ENCODE peak calls at places on chromosome 3, in eight cellular contexts. D is heart right ventricle, I is A673, Q is tibial nerve, W is fibroblast of mammary gland, X is glutamatergic neuron, T is omental fat pad, A is fibroblast of villous mesenchyme. F is an unnamed sample.

GRCh38 chr3:155444771-155445170 is 151.3 kb upstream of the STRIT1 start:
- DNase-seq in A (no peak), T (no peak), W (no peak), D (no peak), X (no peak), Q (no peak), I (no peak), F (no peak)

GRCh38 chr3:179265875-179266274 is 15.0 kb upstream of the KCNMB3 start:
- DNase-seq in X (no peak), D (no peak), Q (no peak), I (no peak), T (no peak), W (no peak), A (no peak), F (no peak)

GRCh38 chr3:182309120-182309519 is 484.2 kb upstream of the ATP11B start:
- DNase-seq in T (no peak), X (no peak), D (no peak), I (no peak), A (no peak), W (no peak), Q (no peak), F (no peak)

GRCh38 chr3:140505256-140505655 is 172.6 kb upstream of the TRIM42 start:
- DNase-seq in T (no peak), D (peak), W (peak), Q (peak), I (no peak), X (no peak), A (peak), F (no peak)

GRCh38 chr3:141280086-141280485 is 48.5 kb downstream of the PXYLP1 start:
- DNase-seq in D (no peak), W (peak), A (peak), X (no peak), T (no peak), I (no peak), Q (no peak), F (no peak)

GRCh38 chr3:172847292-172847691 is 96.8 kb downstream of the ECT2 start:
- DNase-seq in X (no peak), I (no peak), Q (no peak), T (no peak), D (no peak), A (no peak), W (no peak), F (no peak)

GRCh38 chr3:45647148-45647619 is 42.0 kb upstream of the SACM1L start:
- DNase-seq in I (no peak), W (peak), Q (peak), T (no peak), D (no peak), A (peak), X (no peak), F (no peak)

GRCh38 chr3:159766563-159767185 is 222.0 kb upstream of the IL12A start:
- DNase-seq in X (no peak), D (peak), Q (no peak), I (peak), W (peak), T (no peak), A (no peak), F (no peak)

DNA sequence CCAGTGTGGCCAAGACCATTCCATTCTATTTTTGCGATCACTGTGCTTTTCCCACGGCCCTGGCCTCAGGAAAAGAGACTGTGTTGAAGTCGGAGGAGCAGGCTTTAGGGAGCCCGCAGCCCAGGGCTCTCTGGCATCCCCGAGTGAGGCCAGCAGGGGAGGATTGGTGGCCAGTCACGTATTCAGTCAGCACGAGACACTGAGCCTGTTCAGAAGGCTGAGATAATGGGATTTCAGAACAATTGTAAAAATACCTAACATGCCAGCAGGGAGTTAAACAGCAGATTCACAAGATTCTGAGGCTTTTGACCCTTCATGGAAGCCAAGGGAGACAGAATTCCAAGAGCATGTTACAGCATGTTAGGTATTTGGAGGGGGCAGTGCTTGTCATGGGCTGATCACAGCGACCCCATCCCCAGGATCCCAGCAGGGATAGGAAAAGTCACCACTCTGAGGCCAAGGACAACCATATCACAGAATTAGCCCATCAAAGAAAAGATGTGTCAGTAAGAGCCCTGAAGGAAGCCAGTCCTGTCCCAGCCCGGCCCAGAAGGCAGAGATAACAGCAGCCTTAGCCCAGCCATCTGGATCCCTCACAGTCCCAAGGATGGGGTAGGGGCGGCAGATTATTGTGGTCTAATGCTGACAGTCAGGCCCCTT is 40.6 kb downstream of the AMOTL2 start:
- DNase-seq in T (peak), W (no peak), I (peak), X (no peak), D (no peak), A (peak), Q (no peak), F (no peak)
- TF ChIP-seq CTCF in T (no peak), W (no peak), I (no peak), X (no peak), D (no peak), A (peak), Q (no peak), F (no peak)

GRCh38 chr3:33146791-33147445 is 33.1 kb downstream of the CRTAP start:
- DNase-seq in X (no peak), T (no peak), D (no peak), A (peak), W (peak), I (peak), Q (no peak), F (no peak)

GRCh38 chr3:33145901-33146580 is 32.2 kb downstream of the CRTAP start:
- DNase-seq in I (no peak), D (no peak), A (no peak), X (no peak), W (no peak), Q (no peak), T (no peak), F (no peak)

GRCh38 chr3:33145221-33145900 is 31.5 kb downstream of the CRTAP start:
- DNase-seq in T (no peak), A (no peak), W (no peak), Q (no peak), I (no peak), D (no peak), X (no peak), F (no peak)

GRCh38 chr3:33141006-33141405 is 27.2 kb downstream of the CRTAP start:
- DNase-seq in Q (no peak), I (no peak), W (no peak), A (no peak), T (no peak), X (no peak), D (no peak), F (no peak)

GRCh38 chr3:33144433-33144832 is 30.6 kb downstream of the CRTAP start:
- DNase-seq in W (no peak), X (no peak), D (no peak), I (peak), Q (no peak), A (no peak), T (no peak), F (peak)
- TF ChIP-seq CTCF in W (peak), X (peak), D (peak), I (peak), Q (no peak), A (peak), T (no peak), F (peak)

DNA sequence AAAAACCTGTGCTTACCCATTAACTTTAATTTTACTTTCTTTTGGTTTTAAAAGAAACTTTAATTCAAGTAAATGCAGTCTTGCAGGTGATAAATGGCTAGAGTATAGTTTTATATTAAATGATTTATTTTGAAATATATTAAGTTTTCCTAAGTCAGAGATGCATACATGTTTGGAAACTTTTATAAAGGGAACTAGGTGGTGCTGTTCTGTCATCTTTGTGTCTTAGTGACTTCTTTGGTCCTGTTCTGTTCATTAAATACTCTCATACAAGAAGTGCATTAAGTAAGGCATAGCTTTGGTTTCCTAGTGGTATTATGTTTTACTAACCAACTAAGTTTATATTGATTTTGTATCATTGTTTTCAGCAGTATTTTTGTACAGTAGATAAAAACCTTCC is 15.6 kb downstream of the CADM2 start:
- DNase-seq in Q (no peak), X (no peak), W (no peak), A (no peak), T (no peak), D (no peak), I (no peak), F (no peak)
- TF ChIP-seq CTCF in Q (no peak), X (no peak), W (no peak), A (no peak), T (no peak), D (no peak), I (peak), F (no peak)

DNA sequence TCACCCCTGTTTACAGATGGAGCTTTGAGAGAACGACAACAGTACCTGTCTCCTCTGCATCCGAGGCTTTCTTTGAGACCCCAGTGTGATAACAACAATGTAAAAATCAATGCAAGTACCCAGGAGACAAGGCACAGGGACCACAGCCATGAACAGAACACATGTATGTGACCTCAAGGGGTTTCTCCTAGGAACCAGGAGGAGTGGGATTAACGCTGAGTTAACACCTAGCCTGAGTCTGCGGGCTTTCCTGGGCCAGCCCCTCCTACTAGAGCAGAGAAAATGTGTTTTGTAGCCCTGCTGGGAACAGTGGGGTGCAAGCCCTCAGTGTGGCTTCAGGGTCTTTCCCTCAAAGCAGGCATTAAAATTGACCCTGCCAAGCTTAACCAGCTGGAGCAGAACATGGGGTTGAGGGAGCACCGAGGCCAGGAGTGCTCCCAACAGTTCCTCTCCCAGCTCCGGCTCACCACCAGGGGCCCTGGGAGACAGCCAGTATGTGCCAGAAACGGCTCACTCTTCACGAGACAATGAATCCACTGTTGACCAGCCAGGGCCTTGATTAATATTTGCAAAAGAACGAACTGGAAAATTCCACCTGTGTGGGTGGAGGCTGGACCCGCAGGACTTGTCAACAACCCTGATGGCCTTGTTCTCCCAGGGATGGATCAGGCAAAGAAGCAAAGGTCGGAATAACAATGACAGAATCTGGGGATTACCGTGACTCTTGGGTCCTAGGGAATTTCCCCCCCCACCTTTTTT is 3.6 kb downstream of the CHDH start:
- DNase-seq in D (peak), X (no peak), A (peak), Q (peak), I (no peak), T (no peak), W (peak), F (no peak)
- TF ChIP-seq CTCF in D (no peak), X (no peak), A (peak), Q (peak), I (no peak), T (no peak), W (peak), F (no peak)

DNA sequence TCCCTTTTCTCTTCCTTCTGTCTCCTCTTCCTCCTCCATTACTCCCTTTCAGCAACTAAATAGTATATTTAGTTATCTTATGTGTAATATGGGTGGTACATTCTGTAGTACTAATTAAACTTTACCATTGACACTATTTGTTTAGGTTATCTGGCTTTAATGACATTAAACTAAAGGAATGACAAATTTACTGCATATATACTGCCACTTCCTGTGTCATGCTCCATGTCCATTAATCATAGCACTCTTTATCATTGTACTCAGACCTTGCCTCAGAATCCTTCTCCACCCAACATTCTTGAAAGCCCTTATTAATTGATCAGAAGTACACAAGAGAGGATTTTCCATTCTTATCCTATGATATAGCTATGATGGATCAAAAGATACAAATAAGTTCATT is 244.2 kb downstream of the NAALADL2 start:
- DNase-seq in Q (no peak), W (no peak), A (no peak), I (no peak), X (no peak), T (no peak), D (no peak), F (no peak)
- TF ChIP-seq CTCF in Q (no peak), W (no peak), A (no peak), I (no peak), X (no peak), T (no peak), D (no peak), F (no peak)

DNA sequence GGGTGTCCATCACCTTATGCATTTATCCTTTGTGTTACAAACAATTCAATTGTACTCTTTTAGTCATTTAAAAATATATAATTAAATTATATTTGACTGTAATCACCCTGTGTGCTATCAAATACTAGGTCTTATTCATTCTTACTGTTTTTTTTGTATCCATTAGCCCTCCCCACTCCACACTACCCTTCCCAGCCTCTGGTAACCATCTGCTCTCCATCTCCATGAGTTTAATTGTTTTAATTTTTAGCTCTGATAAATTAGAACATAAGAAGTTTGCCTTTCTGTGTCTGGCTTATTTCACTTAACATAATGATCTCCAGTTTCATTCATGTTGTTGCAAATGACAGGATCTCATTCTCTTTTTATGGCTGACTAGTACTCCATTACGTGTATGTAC is 16.8 kb downstream of the C3orf20 start:
- DNase-seq in A (no peak), T (no peak), D (no peak), I (no peak), X (no peak), Q (no peak), W (no peak), F (no peak)
- TF ChIP-seq CTCF in A (no peak), T (no peak), D (no peak), I (no peak), X (no peak), Q (no peak), W (no peak), F (no peak)